ENCODE peak calls at places on chromosomes 2 and 18, in six cellular contexts. F is colonic mucosa, D is lower leg skin, A is skeletal muscle cell, Y is HCT116, U is astrocyte of the cerebellum. M is an unnamed sample.

GRCh38 chr2:171146071-171146470 is 14.6 kb downstream of the TLK1 start:
- DNase-seq in F (no peak), D (no peak), A (no peak), Y (no peak), U (no peak), M (no peak)

GRCh38 chr2:170218456-170218855 is 40.5 kb downstream of the MYO3B start:
- DNase-seq in F (no peak), D (no peak), A (no peak), Y (no peak), U (no peak), M (no peak)

GRCh38 chr18:61612517-61612916 is 279.3 kb downstream of the CDH20 start:
- DNase-seq in F (no peak), D (no peak), A (no peak), Y (no peak), U (no peak), M (no peak)

GRCh38 chr2:20431772-20432171 is 15.1 kb upstream of the RHOB start:
- DNase-seq in F (no peak), D (no peak), A (no peak), Y (no peak), U (no peak), M (no peak)

GRCh38 chr2:190849774-190850173 is 30.8 kb upstream of the GLS start:
- DNase-seq in F (no peak), D (no peak), A (no peak), Y (no peak), U (peak; percentile 81), M (no peak)

GRCh38 chr18:24388975-24389374 is 8.6 kb downstream of the OSBPL1A start:
- DNase-seq in F (no peak), D (no peak), A (no peak), Y (no peak), U (no peak), M (no peak)

GRCh38 chr2:48849770-48850169 is 94.2 kb upstream of the LHCGR start:
- DNase-seq in F (no peak), D (no peak), A (peak; percentile 4), Y (no peak), U (peak; percentile 40), M (no peak)

GRCh38 chr2:163919717-163920116 is 183.9 kb upstream of the FIGN start:
- DNase-seq in F (no peak), D (no peak), A (no peak), Y (no peak), U (no peak), M (no peak)

GRCh38 chr2:43133708-43134570 is 92.5 kb downstream of the ZFP36L2 start:
- DNase-seq in F (peak; percentile 54), D (no peak), A (no peak), Y (no peak), U (no peak), M (peak; percentile 67)

GRCh38 chr2:187869195-187869594 is 315.0 kb upstream of the TFPI start:
- DNase-seq in F (no peak), D (no peak), A (no peak), Y (no peak), U (no peak), M (no peak)

GRCh38 chr2:118699816-118700215 is 147.6 kb downstream of the EN1 start:
- DNase-seq in F (no peak), D (peak; percentile 73), A (no peak), Y (no peak), U (no peak), M (no peak)

GRCh38 chr2:47015206-47015605 is 99.6 kb upstream of the MCFD2 start:
- DNase-seq in F (no peak), D (no peak), A (no peak), Y (no peak), U (no peak), M (no peak)

GRCh38 chr2:122216901-122217300 is 461.4 kb downstream of the TSN start:
- DNase-seq in F (no peak), D (no peak), A (no peak), Y (no peak), U (no peak), M (no peak)

DNA sequence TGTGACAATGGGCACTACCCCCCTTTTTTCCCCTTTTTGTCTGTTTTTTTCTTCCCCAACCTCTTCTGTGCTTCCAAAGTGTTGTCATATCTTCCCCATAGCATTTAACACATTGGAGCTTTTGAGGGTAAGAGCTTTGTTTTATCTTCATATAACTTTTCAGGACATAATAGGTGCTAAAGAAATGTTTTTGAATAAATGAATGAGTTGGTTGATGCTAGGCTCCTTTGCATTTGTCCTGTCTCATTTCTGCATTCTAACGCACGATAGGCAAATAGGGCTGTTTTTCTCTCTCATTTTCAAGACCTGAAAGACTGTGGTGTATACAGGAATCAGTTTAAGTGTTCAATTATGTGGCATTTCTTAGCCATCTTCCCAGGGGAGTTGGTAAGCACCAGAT is 832 bp upstream of the COPS7B start:
- DNase-seq in F (no peak), D (no peak), A (no peak), Y (no peak), U (no peak), M (no peak)
- H3K4me3 ChIP-seq in F (no peak overlapping the region), D (no peak overlapping the region), A (no peak overlapping the region), Y (peak overlapping the region; percentile 95), U (peak overlapping the region; percentile 92), M (no peak overlapping the region)

GRCh38 chr2:9752441-9753275 is 90.6 kb upstream of the TAF1B start:
- DNase-seq in F (no peak), D (no peak), A (no peak), Y (peak; percentile 81), U (no peak), M (no peak)
- H3K4me3 ChIP-seq in F (no peak overlapping the region), D (no peak overlapping the region), A (peak overlapping the region; percentile 17), Y (peak overlapping the region; percentile 56), U (no peak overlapping the region), M (no peak overlapping the region)

GRCh38 chr2:96527052-96527964 is 9.2 kb upstream of the ARID5A start:
- DNase-seq in F (no peak), D (no peak), A (no peak), Y (no peak), U (no peak), M (no peak)

GRCh38 chr2:96527990-96528679 is 8.4 kb upstream of the ARID5A start:
- DNase-seq in F (no peak), D (peak; percentile 93), A (no peak), Y (no peak), U (no peak), M (peak; percentile 34)

GRCh38 chr2:96525211-96525507 is 11.4 kb upstream of the ARID5A start:
- DNase-seq in F (no peak), D (no peak), A (no peak), Y (no peak), U (no peak), M (no peak)

GRCh38 chr2:96526101-96526591 is 10.4 kb upstream of the ARID5A start:
- DNase-seq in F (no peak), D (no peak), A (no peak), Y (no peak), U (no peak), M (no peak)

DNA sequence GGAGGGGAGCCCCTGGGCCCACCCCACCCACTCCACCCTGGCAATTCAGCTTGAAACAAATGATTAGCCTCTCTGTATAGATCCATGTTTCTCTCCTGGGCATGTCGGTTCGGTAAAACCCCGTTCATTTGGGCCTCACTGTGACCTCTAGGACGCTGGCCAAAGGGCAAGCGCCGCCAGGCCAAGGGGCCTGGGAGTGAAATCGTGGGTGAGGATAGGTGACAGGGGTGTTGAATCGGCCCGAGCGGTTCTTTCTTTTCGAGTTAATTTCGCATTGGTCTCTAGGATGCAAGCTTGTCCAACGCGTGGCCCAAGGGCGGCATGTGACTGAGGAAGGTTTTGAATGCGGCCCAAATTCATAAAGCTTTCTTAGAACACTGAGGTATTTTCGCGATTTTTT is 9.9 kb upstream of the ARID5A start:
- DNase-seq in F (no peak), D (no peak), A (no peak), Y (no peak), U (no peak), M (no peak)
- H3K4me3 ChIP-seq in F (no peak overlapping the region), D (no peak overlapping the region), A (no peak overlapping the region), Y (no peak overlapping the region), U (no peak overlapping the region), M (no peak overlapping the region)

GRCh38 chr2:124046332-124046731 is 21.2 kb downstream of the CNTNAP5 start:
- DNase-seq in F (no peak), D (no peak), A (no peak), Y (no peak), U (no peak), M (no peak)

GRCh38 chr2:124048102-124048501 is 23.0 kb downstream of the CNTNAP5 start:
- DNase-seq in F (no peak), D (no peak), A (no peak), Y (no peak), U (no peak), M (no peak)

GRCh38 chr2:124049136-124049535 is 24.0 kb downstream of the CNTNAP5 start:
- DNase-seq in F (no peak), D (no peak), A (no peak), Y (no peak), U (no peak), M (no peak)

GRCh38 chr2:124048664-124049063 is 23.6 kb downstream of the CNTNAP5 start:
- DNase-seq in F (no peak), D (no peak), A (no peak), Y (no peak), U (no peak), M (no peak)

DNA sequence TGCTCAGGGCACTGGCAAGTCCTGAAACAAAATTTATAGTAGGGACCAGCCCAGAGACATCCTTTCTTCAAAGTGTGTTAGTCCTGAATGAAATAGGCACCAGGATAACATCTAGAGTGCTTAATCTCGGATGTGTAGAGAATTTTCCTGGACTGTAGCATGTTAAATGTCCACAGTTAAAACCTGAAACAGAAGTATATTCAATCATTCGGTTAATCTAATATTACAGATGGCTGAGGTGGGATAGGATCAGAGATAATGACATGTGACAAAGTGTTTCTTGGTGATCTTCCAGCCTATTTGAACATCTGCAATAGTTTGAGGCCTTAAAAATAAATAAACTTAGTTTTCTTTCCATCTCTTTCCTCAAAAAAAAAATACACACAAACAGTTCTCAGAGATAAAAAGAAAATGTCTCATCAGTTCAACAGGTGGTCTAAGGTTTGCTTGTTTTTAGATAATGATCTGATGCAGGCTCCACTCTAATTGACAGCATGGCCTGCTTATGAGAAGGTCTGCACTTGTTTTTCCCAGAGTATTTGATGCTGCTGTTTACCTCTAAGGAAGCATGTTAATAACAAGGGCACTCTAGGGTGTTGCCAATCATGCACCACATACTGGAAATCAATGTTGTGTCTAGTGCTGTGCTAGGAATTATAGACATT is 25.9 kb downstream of the CNTNAP5 start:
- DNase-seq in F (no peak), D (no peak), A (no peak), Y (no peak), U (no peak), M (no peak)
- H3K4me3 ChIP-seq in F (no peak overlapping the region), D (no peak overlapping the region), A (no peak overlapping the region), Y (no peak overlapping the region), U (no peak overlapping the region), M (no peak overlapping the region)

GRCh38 chr2:207771421-207771820 is 1.7 kb upstream of the FZD5 start:
- DNase-seq in F (peak; percentile 60), D (no peak), A (no peak), Y (no peak), U (no peak), M (no peak)
- H3K4me3 ChIP-seq in F (peak overlapping the region; percentile 86), D (no peak overlapping the region), A (no peak overlapping the region), Y (no peak overlapping the region), U (no peak overlapping the region), M (no peak overlapping the region)

M was measured in body of pancreas.